ENCODE peak calls at places on chromosomes 12 and 14, in eight cellular contexts. P is left ventricle myocardium inferior; A is CD8-positive, alpha-beta memory T cell; I is tibial artery; Q is A549; T is PC-3; X is upper lobe of right lung; U is right lobe of liver. C is an unnamed sample.

GRCh38 chr12:88553941-88554658 is 26.2 kb downstream of the KITLG start:
- DNase-seq in X (no peak), Q (peak), T (peak), I (peak), U (no peak), P (no peak), A (no peak), C (peak)

GRCh38 chr12:68529466-68529865 is 81.2 kb upstream of the RAP1B start:
- DNase-seq in A (no peak), U (no peak), P (no peak), I (no peak), X (no peak), T (no peak), Q (no peak), C (no peak)

GRCh38 chr12:27505771-27506170 is 18.2 kb upstream of the PPFIBP1 start:
- DNase-seq in Q (no peak), X (no peak), A (no peak), I (no peak), T (no peak), P (no peak), U (no peak), C (no peak)

GRCh38 chr14:70842851-70843462 is 33.6 kb upstream of the MAP3K9 start:
- DNase-seq in Q (no peak), T (no peak), A (no peak), U (no peak), X (no peak), I (no peak), P (no peak), C (no peak)

GRCh38 chr14:65095633-65096205 is 6.6 kb downstream of the MAX start:
- DNase-seq in X (no peak), Q (no peak), I (peak), P (peak), U (no peak), A (no peak), T (no peak), C (no peak)

GRCh38 chr14:35292770-35293561 is 784 bp downstream of the PSMA6 start:
- DNase-seq in X (no peak), I (no peak), Q (no peak), P (no peak), U (no peak), T (no peak), A (no peak), C (no peak)

GRCh38 chr12:53244337-53244736 is 12.3 kb upstream of the RARG start:
- DNase-seq in Q (no peak), P (no peak), X (no peak), T (no peak), U (no peak), I (no peak), A (no peak), C (no peak)

GRCh38 chr12:45416161-45416560 is 200.3 kb downstream of the ANO6 start:
- DNase-seq in Q (no peak), U (no peak), P (no peak), T (no peak), X (no peak), I (no peak), A (no peak), C (no peak)

GRCh38 chr14:61739133-61739532 is 23.1 kb upstream of the SNAPC1 start:
- DNase-seq in P (no peak), A (no peak), T (no peak), U (no peak), X (no peak), Q (no peak), I (no peak), C (no peak)

GRCh38 chr12:27361372-27361771 is 28.7 kb downstream of the BMAL2 start:
- DNase-seq in T (no peak), Q (no peak), I (no peak), U (no peak), P (no peak), X (no peak), A (no peak), C (no peak)

GRCh38 chr14:53954551-53955233 is 1.9 kb downstream of the BMP4 start:
- DNase-seq in X (peak), T (peak), A (no peak), P (peak), Q (peak), U (no peak), I (peak), C (no peak)

GRCh38 chr14:30681752-30682355 is 59.7 kb downstream of the SCFD1 start:
- DNase-seq in P (no peak), U (no peak), X (no peak), T (peak), Q (peak), I (no peak), A (no peak), C (no peak)

GRCh38 chr12:74689929-74690328 is 152.3 kb downstream of the ATXN7L3B start:
- DNase-seq in Q (no peak), A (no peak), P (no peak), I (no peak), T (no peak), U (no peak), X (no peak), C (no peak)

GRCh38 chr12:46516933-46517578 is 144.5 kb upstream of the SLC38A2 start:
- DNase-seq in U (no peak), T (no peak), P (no peak), I (no peak), Q (no peak), A (no peak), X (no peak), C (no peak)

GRCh38 chr12:17511369-17511768 is 578.6 kb downstream of the RERGL start:
- DNase-seq in A (no peak), P (no peak), T (peak), Q (peak), U (no peak), I (no peak), X (no peak), C (peak)

GRCh38 chr14:91835920-91836843 is 31.2 kb downstream of the TC2N start:
- DNase-seq in A (peak), U (peak), T (peak), P (peak), X (peak), I (peak), Q (peak), C (no peak)

GRCh38 chr12:41103614-41104013 is 84.5 kb upstream of the PDZRN4 start:
- DNase-seq in U (no peak), I (no peak), A (no peak), T (no peak), Q (no peak), X (no peak), P (no peak), C (no peak)

GRCh38 chr12:82299617-82300016 is 58.6 kb downstream of the CCDC59 start:
- DNase-seq in P (no peak), Q (no peak), X (no peak), A (no peak), I (no peak), T (no peak), U (no peak), C (no peak)

GRCh38 chr14:97036096-97036852 is 239.1 kb downstream of the VRK1 start:
- DNase-seq in T (no peak), X (no peak), Q (no peak), P (no peak), U (no peak), A (no peak), I (no peak), C (no peak)

GRCh38 chr12:22287776-22288621 is 46.5 kb downstream of the ST8SIA1 start:
- DNase-seq in P (no peak), A (peak), U (no peak), X (no peak), T (no peak), Q (no peak), I (no peak), C (no peak)

GRCh38 chr12:5038781-5039311 is 4.8 kb upstream of the KCNA5 start:
- DNase-seq in X (no peak), T (no peak), A (no peak), U (no peak), I (no peak), Q (no peak), P (no peak), C (no peak)

GRCh38 chr14:103132381-103133212 is 9.3 kb downstream of the TNFAIP2 start:
- DNase-seq in Q (no peak), X (peak), U (peak), P (no peak), A (no peak), T (no peak), I (peak), C (peak)

GRCh38 chr14:68585690-68586089 is 207.2 kb downstream of the ZFP36L1 start:
- DNase-seq in I (no peak), P (no peak), X (no peak), U (no peak), A (no peak), Q (no peak), T (no peak), C (no peak)

GRCh38 chr12:90261283-90261682 is 552.6 kb upstream of the ATP2B1 start:
- DNase-seq in P (no peak), I (no peak), T (no peak), A (no peak), Q (no peak), X (no peak), U (no peak), C (peak)

GRCh38 chr12:114779203-114779602 is 95.2 kb upstream of the TBX3 start:
- DNase-seq in P (no peak), Q (no peak), T (no peak), U (no peak), A (no peak), I (no peak), X (no peak), C (no peak)

GRCh38 chr12:114769634-114770033 is 85.7 kb upstream of the TBX3 start:
- DNase-seq in P (no peak), T (no peak), X (no peak), U (peak), I (no peak), Q (no peak), A (no peak), C (no peak)

GRCh38 chr12:114777052-114777451 is 93.1 kb upstream of the TBX3 start:
- DNase-seq in T (peak), A (no peak), X (no peak), Q (no peak), P (no peak), I (no peak), U (no peak), C (no peak)

GRCh38 chr12:114770323-114770722 is 86.3 kb upstream of the TBX3 start:
- DNase-seq in Q (peak), P (no peak), U (no peak), A (no peak), X (no peak), T (peak), I (no peak), C (no peak)

GRCh38 chr12:114774181-114774580 is 90.2 kb upstream of the TBX3 start:
- DNase-seq in X (no peak), P (no peak), A (no peak), I (no peak), U (no peak), Q (peak), T (peak), C (no peak)
- H3K27ac ChIP-seq in X (no peak), P (no peak), A (no peak), I (no peak), U (no peak), Q (peak), T (no peak), C (no peak)

GRCh38 chr12:71871116-71871515 is 31.6 kb downstream of the TBC1D15 start:
- DNase-seq in X (no peak), I (no peak), P (no peak), U (no peak), T (peak), Q (no peak), A (no peak), C (no peak)
- H3K27ac ChIP-seq in X (no peak), I (no peak), P (no peak), U (no peak), T (no peak), Q (no peak), A (no peak), C (no peak)

GRCh38 chr12:56146492-56147460 is 5.6 kb upstream of the MYL6B start:
- DNase-seq in X (no peak), Q (no peak), U (peak), A (no peak), T (peak), I (no peak), P (no peak), C (peak)

GRCh38 chr12:56142184-56142784 is 10.1 kb upstream of the MYL6B start:
- DNase-seq in A (no peak), U (no peak), Q (no peak), P (no peak), T (no peak), I (no peak), X (no peak), C (no peak)

GRCh38 chr12:56143225-56143624 is 9.2 kb upstream of the MYL6B start:
- DNase-seq in A (no peak), U (no peak), T (no peak), X (no peak), Q (no peak), P (no peak), I (no peak), C (no peak)

GRCh38 chr12:56145218-56145617 is 7.2 kb upstream of the MYL6B start:
- DNase-seq in A (no peak), Q (no peak), P (no peak), I (no peak), X (no peak), T (no peak), U (no peak), C (no peak)

DNA sequence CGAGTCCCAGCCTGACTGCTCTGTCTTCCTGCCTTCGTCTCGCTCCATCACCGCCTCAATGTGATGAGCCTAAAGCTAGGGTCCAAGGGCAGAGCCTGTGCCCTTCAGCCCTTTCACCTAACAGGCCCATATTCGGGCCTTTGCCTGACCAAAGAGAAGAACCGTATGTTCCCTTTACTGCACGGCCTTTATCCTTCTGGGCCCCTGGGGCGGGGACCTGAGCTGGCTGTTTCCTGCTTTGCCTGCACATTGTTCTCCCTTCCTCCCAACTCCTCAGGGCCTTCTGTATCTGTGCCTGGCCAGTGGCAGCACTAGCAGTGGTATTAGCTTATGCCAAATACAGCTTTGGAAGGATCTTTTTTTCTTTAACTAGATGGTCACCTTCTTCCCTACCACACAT is 8.5 kb upstream of the MYL6B start:
- DNase-seq in P (peak), A (no peak), Q (no peak), I (no peak), T (no peak), X (no peak), U (no peak), C (no peak)
- H3K27ac ChIP-seq in P (peak), A (no peak), Q (no peak), I (no peak), T (no peak), X (peak), U (no peak), C (no peak)

GRCh38 chr14:73394317-73394716 is 64.0 kb downstream of the NUMB start:
- DNase-seq in Q (no peak), I (no peak), U (no peak), X (no peak), A (no peak), T (no peak), P (no peak), C (no peak)
- H3K27ac ChIP-seq in Q (no peak), I (no peak), U (no peak), X (no peak), A (no peak), T (no peak), P (no peak), C (no peak)

GRCh38 chr12:94689646-94690036 is 39.3 kb upstream of the TMCC3 start:
- DNase-seq in I (no peak), A (no peak), X (no peak), T (no peak), P (no peak), U (no peak), Q (no peak), C (no peak)
- H3K27ac ChIP-seq in I (peak), A (no peak), X (no peak), T (no peak), P (peak), U (no peak), Q (peak), C (no peak)

GRCh38 chr14:44960146-44960545 is 1.6 kb downstream of the KLHL28 start:
- DNase-seq in Q (peak), X (no peak), A (no peak), I (no peak), P (no peak), T (peak), U (no peak), C (no peak)
- H3K27ac ChIP-seq in Q (peak), X (peak), A (no peak), I (peak), P (peak), T (no peak), U (no peak), C (no peak)

DNA sequence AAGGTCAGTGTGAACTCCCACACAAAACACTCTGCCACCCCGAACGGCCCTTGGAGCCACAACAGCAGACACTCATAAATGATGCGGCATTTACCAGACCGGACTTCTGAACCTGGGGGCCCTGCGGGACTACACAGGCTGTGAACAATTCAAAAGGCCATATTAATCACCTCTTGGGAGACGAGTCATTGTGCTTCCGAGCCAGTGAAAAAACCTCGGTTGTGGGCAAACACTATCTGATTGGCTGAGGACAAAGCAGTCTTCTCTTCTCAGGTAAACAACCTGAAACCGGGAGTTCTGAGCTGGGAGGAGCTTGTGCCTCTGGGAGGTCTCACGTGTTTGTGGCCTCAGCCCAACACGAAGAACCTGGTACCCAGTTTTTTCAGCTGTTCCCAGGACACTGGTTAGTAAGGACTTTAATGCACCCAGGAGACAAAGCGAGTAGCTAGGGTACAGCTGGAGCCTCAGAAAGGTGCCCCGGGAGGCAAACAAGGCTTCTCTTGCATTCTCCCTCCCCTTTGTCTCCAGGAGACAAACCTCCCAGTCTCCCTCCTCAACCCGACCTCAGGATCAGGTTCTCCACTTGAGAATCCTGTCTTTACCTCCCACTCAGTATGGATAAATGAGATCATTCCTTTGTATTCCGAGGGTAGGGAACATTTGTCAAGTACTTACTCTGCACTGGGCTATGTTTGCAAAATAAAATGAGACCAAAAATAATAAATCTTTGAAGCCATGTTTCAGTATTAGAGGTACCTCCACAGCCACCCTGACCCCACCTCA is 35.2 kb downstream of the VWF start:
- DNase-seq in P (no peak), I (peak), T (peak), X (no peak), U (peak), Q (peak), A (no peak), C (peak)
- H3K27ac ChIP-seq in P (peak), I (no peak), T (peak), X (no peak), U (no peak), Q (no peak), A (no peak), C (no peak)